ENCODE peak calls at places on chromosomes 7 and 10, in six cellular contexts. K is neural progenitor cell, O is fibroblast of lung, I is GM23338, R is HCT116, J is MM.1S. P is an unnamed sample.

GRCh38 chr10:63627881-63628296 is 106.7 kb downstream of the REEP3 start:
- DNase-seq in K (no peak), O (no peak), I (no peak), R (no peak), J (no peak), P (no peak)

GRCh38 chr7:70072220-70072619 is 473.9 kb downstream of the AUTS2 start:
- DNase-seq in K (no peak), O (peak), I (no peak), R (no peak), J (peak), P (peak)

GRCh38 chr10:128873408-128873807 is 593.6 kb upstream of the MGMT start:
- DNase-seq in K (no peak), O (peak), I (no peak), R (no peak), J (no peak), P (no peak)

GRCh38 chr7:107125475-107125874 is 43.3 kb upstream of the HBP1 start:
- DNase-seq in K (no peak), O (no peak), I (no peak), R (no peak), J (no peak), P (no peak)

GRCh38 chr10:82150123-82150900 is 275.3 kb downstream of the NRG3 start:
- DNase-seq in K (peak), O (no peak), I (peak), R (no peak), J (no peak), P (no peak)

GRCh38 chr7:33933611-33934281 is 28.4 kb downstream of the BMPER start:
- DNase-seq in K (no peak), O (peak), I (no peak), R (no peak), J (no peak), P (peak)

GRCh38 chr10:12712284-12712983 is 289.1 kb downstream of the CCDC3 start:
- DNase-seq in K (no peak), O (no peak), I (no peak), R (no peak), J (no peak), P (no peak)

GRCh38 chr7:31493714-31494181 is 20.1 kb upstream of the ITPRID1 start:
- DNase-seq in K (no peak), O (no peak), I (peak), R (no peak), J (no peak), P (peak)

GRCh38 chr7:87414400-87415188 is 60.9 kb downstream of the ABCB4 start:
- DNase-seq in K (no peak), O (peak), I (no peak), R (no peak), J (no peak), P (peak)
- H3K4me2 ChIP-seq in K (peak), O (no peak), I (no peak), R (no peak), J (no peak), P (peak)

GRCh38 chr10:114244126-114244525 is 5.1 kb downstream of the VWA2 start:
- DNase-seq in K (no peak), O (no peak), I (no peak), R (no peak), J (no peak), P (no peak)

GRCh38 chr10:114239994-114240345 is 916 bp downstream of the VWA2 start:
- DNase-seq in K (peak), O (no peak), I (peak), R (no peak), J (no peak), P (no peak)

GRCh38 chr10:114242235-114242634 is 3.2 kb downstream of the VWA2 start:
- DNase-seq in K (no peak), O (no peak), I (no peak), R (no peak), J (no peak), P (no peak)

GRCh38 chr10:114243661-114244060 is 4.6 kb downstream of the VWA2 start:
- DNase-seq in K (no peak), O (no peak), I (no peak), R (no peak), J (no peak), P (no peak)

DNA sequence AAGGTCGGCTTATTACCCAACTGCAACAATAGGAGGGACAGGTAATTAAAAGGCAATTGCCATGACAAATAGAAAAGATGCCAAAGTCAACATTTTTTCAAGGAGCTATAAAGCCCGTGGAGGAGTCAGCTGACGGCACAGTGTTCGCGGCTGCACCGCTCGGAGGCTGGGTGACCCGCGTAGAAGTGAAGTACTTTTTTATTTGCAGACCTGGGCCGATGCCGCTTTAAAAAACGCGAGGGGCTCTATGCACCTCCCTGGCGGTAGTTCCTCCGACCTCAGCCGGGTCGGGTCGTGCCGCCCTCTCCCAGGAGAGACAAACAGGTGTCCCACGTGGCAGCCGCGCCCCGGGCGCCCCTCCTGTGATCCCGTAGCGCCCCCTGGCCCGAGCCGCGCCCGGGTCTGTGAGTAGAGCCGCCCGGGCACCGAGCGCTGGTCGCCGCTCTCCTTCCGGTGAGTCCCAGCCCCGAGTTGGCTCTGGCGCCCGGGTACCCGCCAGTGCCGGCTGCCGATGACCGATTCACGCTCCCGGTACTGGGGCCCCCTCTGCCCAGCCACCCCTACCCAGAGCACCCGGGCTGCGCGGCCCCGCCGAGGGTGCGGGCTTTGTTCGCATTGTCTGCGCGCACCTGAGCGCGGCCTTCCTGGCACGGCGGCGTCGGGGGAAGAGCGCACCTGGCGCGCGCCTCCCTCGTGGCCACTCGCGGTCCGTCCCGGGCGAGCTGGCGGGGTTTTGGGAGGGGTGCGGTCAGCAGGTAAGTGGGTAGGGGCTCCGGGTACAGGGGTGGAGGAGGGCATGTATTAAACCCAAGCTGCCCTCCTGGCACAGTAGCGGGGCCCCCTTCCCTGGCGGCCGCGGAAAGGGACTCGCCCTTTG is at the start of gene VWA2:
- DNase-seq in K (peak), O (no peak), I (peak), R (no peak), J (peak), P (no peak)
- TF ChIP-seq EZH2 in K (peak), O (peak), I (peak), R (no peak), J (no peak), P (peak)

GRCh38 chr10:123149162-123149567 is 1.2 kb downstream of the HMX2 start:
- DNase-seq in K (no peak), O (no peak), I (no peak), R (no peak), J (no peak), P (no peak)

GRCh38 chr10:123149568-123150228 is 1.8 kb downstream of the HMX2 start:
- DNase-seq in K (peak), O (peak), I (peak), R (no peak), J (no peak), P (peak)

GRCh38 chr10:123153486-123154091 is 613 bp upstream of the BUB3 start:
- DNase-seq in K (no peak), O (no peak), I (no peak), R (no peak), J (no peak), P (no peak)

GRCh38 chr10:123150229-123150985 is 2.5 kb downstream of the HMX2 start:
- DNase-seq in K (peak), O (no peak), I (no peak), R (no peak), J (no peak), P (no peak)

DNA sequence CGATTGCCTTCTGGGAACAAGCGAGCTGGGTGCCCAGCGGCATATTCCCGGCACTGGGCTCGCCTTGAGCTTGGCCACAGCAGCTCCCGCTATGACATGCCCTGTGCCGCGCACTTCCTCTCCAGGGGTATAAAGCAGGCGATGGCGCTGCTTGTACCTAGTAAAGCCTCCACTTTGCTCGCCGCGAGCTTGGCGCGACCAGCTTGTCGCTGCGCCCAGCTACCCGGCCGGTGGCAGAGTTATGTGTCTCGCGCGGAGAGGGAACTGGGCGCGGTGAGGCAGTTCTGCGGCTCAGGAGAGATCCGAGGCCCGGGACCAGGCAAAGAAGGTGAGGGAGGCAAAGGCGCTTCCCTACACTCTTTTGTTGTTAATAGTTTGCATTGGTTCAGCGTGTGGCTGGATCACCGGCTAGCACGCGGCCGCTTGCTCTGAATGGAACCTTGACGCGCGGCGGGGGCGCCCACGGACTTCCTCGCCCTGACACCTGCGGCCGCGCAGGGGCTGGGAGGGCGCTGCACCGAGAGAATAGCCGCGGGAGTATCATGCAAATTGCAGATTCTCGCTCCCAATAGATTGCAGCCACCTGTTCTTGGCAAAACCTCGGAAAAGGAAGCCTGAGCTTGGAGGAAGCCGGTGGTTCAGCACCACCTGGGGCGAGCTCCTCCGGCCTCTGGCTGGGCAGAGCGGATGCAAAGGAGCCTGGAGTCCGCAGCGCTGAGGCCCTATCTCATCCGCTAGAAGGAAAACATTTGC is 3.0 kb upstream of the BUB3 start:
- DNase-seq in K (peak), O (peak), I (peak), R (no peak), J (no peak), P (no peak)
- H3K4me2 ChIP-seq in K (peak), O (peak), I (peak), R (no peak), J (no peak), P (peak)

DNA sequence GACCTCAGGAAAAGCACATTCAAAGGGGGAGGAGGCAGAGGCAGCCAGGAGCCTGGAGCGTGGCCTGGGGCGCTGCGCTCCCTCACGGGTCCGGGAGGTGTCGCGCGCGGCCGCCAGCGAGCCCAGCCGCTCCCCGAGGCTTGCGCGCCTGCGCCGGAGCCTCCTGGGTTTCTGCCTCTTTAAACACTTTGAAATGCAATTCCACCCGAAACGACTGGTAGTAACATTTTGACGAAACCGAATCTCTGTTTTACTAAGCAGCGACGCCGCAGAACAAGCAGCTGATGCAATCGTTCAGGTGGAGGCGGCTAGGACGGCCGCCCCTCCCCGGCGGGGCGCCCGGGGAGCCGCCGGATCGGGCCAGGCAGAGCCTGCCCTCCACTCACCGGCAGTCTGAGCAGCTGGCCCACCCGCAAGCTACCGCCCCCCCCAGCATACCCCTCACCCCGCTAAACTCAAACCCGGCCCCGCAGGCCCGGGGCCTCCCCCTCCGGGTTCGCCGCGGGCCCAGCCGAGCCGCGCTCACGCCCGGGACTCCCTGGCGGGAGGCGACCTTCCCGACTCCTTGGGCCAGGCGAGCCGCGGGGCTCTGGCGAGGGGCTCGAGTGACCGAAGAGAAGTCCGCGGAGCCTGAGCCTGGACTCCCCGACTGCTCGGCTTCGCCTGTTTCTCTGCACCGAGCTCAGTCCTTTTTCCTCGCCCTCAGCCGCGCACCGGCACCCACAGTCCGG is 3.3 kb downstream of the MKX start:
- DNase-seq in K (peak), O (peak), I (peak), R (peak), J (peak), P (peak)
- TF ChIP-seq EZH2 in K (no peak), O (no peak), I (no peak), R (no peak), J (no peak), P (no peak)

GRCh38 chr10:114140036-114140435 is 34.0 kb downstream of the CCDC186 start:
- DNase-seq in K (no peak), O (no peak), I (no peak), R (no peak), J (no peak), P (no peak)

GRCh38 chr10:114138581-114138980 is 35.4 kb downstream of the CCDC186 start:
- DNase-seq in K (no peak), O (no peak), I (no peak), R (no peak), J (no peak), P (no peak)

GRCh38 chr10:114142018-114142417 is 32.0 kb downstream of the CCDC186 start:
- DNase-seq in K (no peak), O (no peak), I (no peak), R (no peak), J (no peak), P (no peak)

DNA sequence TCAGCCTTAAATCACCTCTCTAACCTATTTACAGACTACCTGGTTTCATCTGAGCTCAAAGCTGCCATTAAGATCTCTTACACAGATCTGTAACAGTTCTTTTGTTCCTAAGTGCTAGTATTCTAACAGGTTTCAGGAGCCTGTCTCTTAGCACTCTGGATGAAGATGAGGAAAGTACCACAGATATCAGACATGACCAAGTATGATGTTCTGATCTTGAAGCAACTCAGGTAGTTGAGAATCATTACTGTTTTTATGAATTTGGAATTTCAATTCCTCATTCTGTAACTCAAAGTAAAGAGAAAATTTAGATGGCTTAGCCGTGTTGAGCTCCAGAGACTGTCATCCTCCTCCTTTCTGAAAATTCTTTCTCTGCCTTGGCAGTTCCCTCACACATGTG is 30.8 kb downstream of the CCDC186 start:
- DNase-seq in K (no peak), O (no peak), I (no peak), R (no peak), J (no peak), P (no peak)
- H3K4me2 ChIP-seq in K (no peak), O (no peak), I (no peak), R (no peak), J (no peak), P (no peak)

GRCh38 chr10:110642980-110643655 is 1.0 kb upstream of the RBM20 start:
- DNase-seq in K (peak), O (no peak), I (peak), R (no peak), J (no peak), P (no peak)
- TF ChIP-seq EZH2 in K (peak), O (peak), I (no peak), R (no peak), J (no peak), P (peak)

GRCh38 chr10:118594392-118595063 is 920 bp downstream of the PRLHR start:
- DNase-seq in K (peak), O (peak), I (peak), R (no peak), J (no peak), P (peak)

GRCh38 chr10:118592675-118593330 is 2.6 kb downstream of the PRLHR start:
- DNase-seq in K (no peak), O (no peak), I (no peak), R (no peak), J (no peak), P (no peak)

GRCh38 chr10:118596426-118597124 is 1.1 kb upstream of the PRLHR start:
- DNase-seq in K (peak), O (no peak), I (peak), R (no peak), J (no peak), P (no peak)

GRCh38 chr10:118595598-118596425 is at the start of gene PRLHR:
- DNase-seq in K (peak), O (peak), I (peak), R (no peak), J (no peak), P (peak)

DNA sequence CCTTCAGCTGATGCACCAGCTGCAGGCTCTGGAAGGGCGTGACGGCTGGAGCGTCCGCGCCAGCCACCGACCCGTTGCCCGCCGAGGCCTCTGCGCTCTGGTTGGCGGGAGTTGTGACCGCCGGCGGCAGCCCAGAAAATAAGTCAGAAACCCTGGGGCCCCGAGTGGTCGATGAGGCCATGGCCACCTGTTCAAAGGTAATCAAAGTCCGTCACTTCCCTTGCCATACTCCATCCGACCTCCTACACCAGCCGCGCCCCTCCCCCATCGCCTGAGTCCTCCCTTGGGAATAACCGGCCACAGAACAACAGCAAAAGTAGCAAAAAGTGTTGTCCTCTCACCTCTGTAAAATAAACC is 406 bp downstream of the PRLHR start:
- DNase-seq in K (no peak), O (no peak), I (peak), R (no peak), J (no peak), P (no peak)
- H3K4me2 ChIP-seq in K (peak), O (no peak), I (peak), R (no peak), J (no peak), P (no peak)

GRCh38 chr10:33336606-33337334 is 2.3 kb upstream of the NRP1 start:
- DNase-seq in K (peak), O (peak), I (peak), R (no peak), J (no peak), P (no peak)
- TF ChIP-seq EZH2 in K (no peak), O (no peak), I (no peak), R (no peak), J (no peak), P (no peak)

GRCh38 chr7:18570890-18571478 is 75.4 kb downstream of the HDAC9 start:
- DNase-seq in K (peak), O (peak), I (peak), R (peak), J (no peak), P (peak)
- H3K4me2 ChIP-seq in K (no peak), O (no peak), I (no peak), R (no peak), J (no peak), P (no peak)